ENCODE peak calls at places on chromosomes 1 and 21, in ten cellular contexts. P is tibial nerve, Q is glutamatergic neuron, I is neural progenitor cell, U is prostate gland, K is testis, X is heart right ventricle, D is HFF-Myc, J is bronchial epithelial cell, G is A549. W is an unnamed sample.

GRCh38 chr21:25857308-25858099 is 122.7 kb downstream of the GABPA start:
- DNase-seq in P (no peak), Q (no peak), I (no peak), U (no peak), K (no peak), X (no peak), D (no peak), J (no peak), G (no peak), W (no peak)

GRCh38 chr1:202706851-202707250 is 3.4 kb downstream of the SYT2 start:
- DNase-seq in P (no peak), Q (no peak), I (no peak), U (no peak), K (no peak), X (no peak), D (no peak), J (no peak), G (no peak), W (no peak)

GRCh38 chr1:207830788-207831187 is 78.9 kb downstream of the CD46 start:
- DNase-seq in P (no peak), Q (no peak), I (no peak), U (no peak), K (peak), X (no peak), D (no peak), J (no peak), G (no peak), W (no peak)

GRCh38 chr1:168271636-168272035 is 9.0 kb upstream of the TBX19 start:
- DNase-seq in P (no peak), Q (no peak), I (no peak), U (no peak), K (no peak), X (no peak), D (no peak), J (peak), G (no peak), W (no peak)

GRCh38 chr1:201906336-201906735 is 17.6 kb downstream of the SHISA4 start:
- DNase-seq in P (no peak), Q (peak), I (no peak), U (no peak), K (no peak), X (no peak), D (no peak), J (no peak), G (no peak), W (no peak)

GRCh38 chr1:41098657-41099207 is 77.2 kb upstream of the SLFNL1 start:
- DNase-seq in P (no peak), Q (no peak), I (no peak), U (no peak), K (no peak), X (peak), D (no peak), J (no peak), G (no peak), W (no peak)

GRCh38 chr1:63955746-63956145 is 181.9 kb downstream of the ROR1 start:
- DNase-seq in P (no peak), Q (no peak), I (no peak), U (no peak), K (no peak), X (no peak), D (no peak), J (no peak), G (no peak), W (no peak)

GRCh38 chr21:18951291-18952038 is 547.9 kb upstream of the TMPRSS15 start:
- DNase-seq in P (no peak), Q (peak), I (peak), U (no peak), K (peak), X (no peak), D (no peak), J (no peak), G (no peak), W (no peak)

GRCh38 chr1:3061566-3061965 is 7.4 kb upstream of the PRDM16 start:
- DNase-seq in P (no peak), Q (no peak), I (no peak), U (no peak), K (no peak), X (no peak), D (no peak), J (no peak), G (no peak), W (no peak)

GRCh38 chr21:31597683-31598082 is 61.8 kb upstream of the SOD1 start:
- DNase-seq in P (no peak), Q (no peak), I (no peak), U (no peak), K (peak), X (no peak), D (no peak), J (no peak), G (no peak), W (no peak)

GRCh38 chr1:226722240-226722900 is 16.7 kb downstream of the ITPKB start:
- DNase-seq in P (no peak), Q (peak), I (no peak), U (no peak), K (no peak), X (no peak), D (no peak), J (no peak), G (no peak), W (no peak)

GRCh38 chr1:77378723-77379533 is 97.1 kb downstream of the AK5 start:
- DNase-seq in P (no peak), Q (no peak), I (no peak), U (no peak), K (no peak), X (no peak), D (no peak), J (no peak), G (no peak), W (no peak)

GRCh38 chr1:56866656-56867055 is 12.1 kb downstream of the C8A start:
- DNase-seq in P (no peak), Q (no peak), I (no peak), U (no peak), K (no peak), X (no peak), D (peak), J (peak), G (no peak), W (peak)

GRCh38 chr1:233121947-233122559 is 171.6 kb downstream of the NTPCR start:
- DNase-seq in P (no peak), Q (no peak), I (no peak), U (no peak), K (no peak), X (no peak), D (no peak), J (no peak), G (no peak), W (peak)

GRCh38 chr1:16156848-16157495 is 1.1 kb upstream of the EPHA2 start:
- DNase-seq in P (no peak), Q (no peak), I (no peak), U (no peak), K (no peak), X (no peak), D (no peak), J (peak), G (no peak), W (no peak)

GRCh38 chr1:186479162-186479561 is 18.2 kb upstream of the PDC start:
- DNase-seq in P (no peak), Q (no peak), I (no peak), U (no peak), K (no peak), X (no peak), D (no peak), J (no peak), G (no peak), W (no peak)

GRCh38 chr1:186481303-186481888 is 20.5 kb upstream of the PDC start:
- DNase-seq in P (no peak), Q (no peak), I (no peak), U (no peak), K (no peak), X (no peak), D (no peak), J (no peak), G (no peak), W (no peak)

GRCh38 chr1:186483561-186483960 is 22.6 kb upstream of the PDC start:
- DNase-seq in P (no peak), Q (no peak), I (no peak), U (no peak), K (no peak), X (no peak), D (no peak), J (no peak), G (no peak), W (no peak)

GRCh38 chr1:186486061-186486460 is 25.1 kb upstream of the PDC start:
- DNase-seq in P (no peak), Q (no peak), I (no peak), U (no peak), K (no peak), X (no peak), D (no peak), J (no peak), G (no peak), W (no peak)

GRCh38 chr1:186482661-186483255 is 21.8 kb upstream of the PDC start:
- DNase-seq in P (peak), Q (peak), I (peak), U (peak), K (peak), X (peak), D (peak), J (peak), G (peak), W (no peak)
- TF ChIP-seq CTCF in P (peak), Q (peak), I (peak), U (peak), K (peak), X (peak), D (peak), J (peak), G (peak), W (peak)

GRCh38 chr1:115461526-115461925 is 123.5 kb upstream of the NGF start:
- DNase-seq in P (no peak), Q (no peak), I (no peak), U (no peak), K (no peak), X (no peak), D (no peak), J (peak), G (peak), W (no peak)
- TF ChIP-seq CTCF in P (no peak), Q (no peak), I (no peak), U (no peak), K (no peak), X (no peak), D (no peak), J (no peak), G (no peak), W (no peak)

GRCh38 chr1:180488661-180489060 is 13.7 kb downstream of the ACBD6 start:
- DNase-seq in P (no peak), Q (no peak), I (no peak), U (no peak), K (no peak), X (no peak), D (no peak), J (no peak), G (no peak), W (no peak)

GRCh38 chr1:180489313-180489712 is 13.1 kb downstream of the ACBD6 start:
- DNase-seq in P (no peak), Q (no peak), I (no peak), U (no peak), K (no peak), X (no peak), D (no peak), J (no peak), G (no peak), W (no peak)

GRCh38 chr1:180498594-180498993 is 3.8 kb downstream of the ACBD6 start:
- DNase-seq in P (no peak), Q (no peak), I (no peak), U (no peak), K (no peak), X (no peak), D (no peak), J (peak), G (no peak), W (no peak)

GRCh38 chr1:180489976-180490375 is 12.4 kb downstream of the ACBD6 start:
- DNase-seq in P (no peak), Q (no peak), I (no peak), U (no peak), K (no peak), X (no peak), D (no peak), J (no peak), G (no peak), W (no peak)

DNA sequence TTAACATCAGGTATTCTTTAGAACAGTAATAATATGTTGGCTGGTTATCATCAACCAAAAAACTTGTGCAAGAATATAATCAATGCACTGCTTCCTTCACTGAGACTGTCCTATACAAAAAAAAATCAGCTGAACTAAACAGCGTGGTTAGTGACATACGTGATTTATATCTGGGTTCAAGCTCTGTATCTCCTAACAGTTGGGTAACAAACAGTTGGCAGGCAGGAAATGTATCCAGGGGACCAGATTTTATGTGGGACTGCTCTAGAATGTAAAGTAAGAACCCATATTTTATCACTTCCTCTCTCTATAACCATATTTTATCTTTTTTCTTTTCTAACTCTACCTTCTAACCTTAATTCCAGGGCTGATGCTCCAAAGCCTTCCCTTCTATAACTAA is 8.0 kb downstream of the ACBD6 start:
- DNase-seq in P (no peak), Q (no peak), I (no peak), U (no peak), K (no peak), X (no peak), D (no peak), J (no peak), G (no peak), W (no peak)
- TF ChIP-seq CTCF in P (no peak), Q (no peak), I (no peak), U (no peak), K (no peak), X (no peak), D (no peak), J (no peak), G (no peak), W (no peak)

DNA sequence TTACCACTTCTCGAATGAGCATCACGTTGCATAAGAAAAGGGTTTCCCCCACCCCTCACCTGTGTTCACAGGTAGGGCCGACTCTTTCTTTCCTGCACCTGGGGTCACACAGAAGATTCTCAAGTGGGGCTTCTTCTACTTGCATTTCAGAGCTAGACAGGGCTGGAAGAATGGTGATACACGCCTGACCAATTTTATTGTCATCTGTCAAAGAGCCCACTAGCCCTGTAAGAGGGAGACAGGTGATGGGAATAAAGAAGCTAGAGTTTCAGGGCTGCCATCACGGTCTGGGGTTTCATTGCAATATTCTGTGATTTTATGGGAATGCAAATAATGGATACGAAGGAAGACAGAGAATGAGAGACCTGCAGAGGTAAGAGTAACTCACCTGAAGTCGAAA is 78.5 kb upstream of the DSCAM start:
- DNase-seq in P (no peak), Q (no peak), I (no peak), U (no peak), K (no peak), X (no peak), D (no peak), J (no peak), G (no peak), W (no peak)
- TF ChIP-seq CTCF in P (no peak), Q (no peak), I (no peak), U (no peak), K (no peak), X (no peak), D (no peak), J (no peak), G (no peak), W (no peak)

GRCh38 chr1:85888961-85889360 is 180.7 kb upstream of the ZNHIT6 start:
- DNase-seq in P (no peak), Q (no peak), I (no peak), U (no peak), K (no peak), X (no peak), D (no peak), J (no peak), G (no peak), W (no peak)

DNA sequence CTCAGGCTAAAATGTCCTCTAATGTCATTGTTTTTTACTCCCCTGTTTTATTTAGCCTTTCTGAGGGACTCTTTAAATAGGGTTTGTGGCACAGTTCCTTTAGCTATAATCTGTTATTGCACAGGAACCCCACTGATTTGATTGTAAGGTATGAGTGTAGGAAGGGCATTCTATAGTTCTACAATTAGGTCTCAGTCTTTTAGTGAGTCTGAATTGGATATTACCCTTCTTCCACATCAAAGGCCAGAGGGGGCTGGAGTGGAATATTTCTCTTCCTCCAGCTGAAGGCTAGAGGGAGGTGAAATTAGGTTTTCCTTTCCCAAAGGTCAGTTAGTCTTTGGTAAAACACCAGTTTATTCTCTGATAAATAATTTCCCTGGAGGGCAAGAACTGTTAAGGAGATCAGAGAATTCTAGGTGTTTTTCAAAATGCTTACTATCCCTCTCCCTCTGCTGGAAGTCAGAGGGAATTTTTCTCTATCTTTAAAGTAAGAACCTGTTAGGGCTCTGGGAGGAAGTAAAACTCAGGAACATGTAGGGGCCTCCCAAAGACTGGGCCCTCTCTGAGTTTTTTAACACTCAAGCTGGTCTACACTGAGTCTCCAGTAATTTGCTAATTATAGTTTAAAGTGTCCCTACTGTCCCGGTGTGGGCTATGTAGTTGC is 176.3 kb upstream of the ZNHIT6 start:
- DNase-seq in P (no peak), Q (no peak), I (peak), U (no peak), K (no peak), X (no peak), D (no peak), J (peak), G (no peak), W (no peak)
- TF ChIP-seq CTCF in P (peak), Q (peak), I (peak), U (peak), K (no peak), X (peak), D (peak), J (peak), G (no peak), W (peak)